ENCODE peak calls at places on chromosomes 3 and 15, in five cellular contexts. G is neuronal stem cell, D is mesenchymal stem cell, R is H9, V is H1. F is an unnamed sample.

GRCh38 chr15:85583404-85584390 is 203.3 kb downstream of the AKAP13 start:
- DNase-seq in G (peak; percentile 21), D (peak; percentile 75), R (no peak), V (no peak), F (peak; percentile 84)

GRCh38 chr3:191366675-191367074 is 36.3 kb upstream of the UTS2B start:
- DNase-seq in G (no peak), D (peak; percentile 86), R (no peak), V (no peak), F (no peak)

GRCh38 chr15:68823561-68823960 is 2.9 kb upstream of the ANP32A start:
- DNase-seq in G (no peak), D (no peak), R (no peak), V (no peak), F (no peak)

GRCh38 chr3:156332304-156332703 is 211.9 kb downstream of the KCNAB1 start:
- DNase-seq in G (no peak), D (no peak), R (no peak), V (no peak), F (no peak)

GRCh38 chr15:90610220-90610619 is 80.5 kb downstream of the CRTC3 start:
- DNase-seq in G (no peak), D (peak; percentile 48), R (no peak), V (no peak), F (no peak)

GRCh38 chr3:42376397-42376798 is 34.0 kb downstream of the LYZL4 start:
- DNase-seq in G (no peak), D (peak; percentile 5), R (no peak), V (no peak), F (no peak)

GRCh38 chr15:22813844-22814243 is 24.6 kb upstream of the NIPA2 start:
- DNase-seq in G (no peak), D (no peak), R (no peak), V (no peak), F (no peak)

GRCh38 chr3:149507491-149508324 is 33.2 kb downstream of the TM4SF4 start:
- DNase-seq in G (no peak), D (peak; percentile 27), R (no peak), V (no peak), F (peak; percentile 93)

GRCh38 chr3:125121246-125122010 is 65.6 kb upstream of the HEG1 start:
- DNase-seq in G (no peak), D (no peak), R (no peak), V (no peak), F (no peak)

GRCh38 chr3:51873876-51874275 is 1.5 kb downstream of the IQCF5 start:
- DNase-seq in G (no peak), D (no peak), R (no peak), V (no peak), F (peak; percentile 88)

GRCh38 chr3:98979296-98979695 is 77.8 kb upstream of the DCBLD2 start:
- DNase-seq in G (no peak), D (no peak), R (no peak), V (no peak), F (no peak)

GRCh38 chr3:109944836-109945235 is 607.5 kb upstream of the DPPA4 start:
- DNase-seq in G (no peak), D (no peak), R (no peak), V (no peak), F (no peak)

GRCh38 chr3:23052230-23053019 is 150.7 kb upstream of the UBE2E2 start:
- DNase-seq in G (no peak), D (no peak), R (peak; percentile 76), V (peak; percentile 62), F (peak; percentile 81)

GRCh38 chr15:93566777-93567176 is 477.8 kb upstream of the RGMA start:
- DNase-seq in G (no peak), D (no peak), R (no peak), V (no peak), F (no peak)

GRCh38 chr15:80836991-80837390 is 57.8 kb downstream of the CEMIP start:
- DNase-seq in G (no peak), D (no peak), R (no peak), V (no peak), F (peak; percentile 95)

GRCh38 chr3:160611141-160611540 is 45.8 kb upstream of the KPNA4 start:
- DNase-seq in G (no peak), D (no peak), R (no peak), V (no peak), F (no peak)

GRCh38 chr3:28915711-28916481 is 365.0 kb upstream of the RBMS3 start:
- DNase-seq in G (peak; percentile 37), D (peak; percentile 80), R (peak; percentile 43), V (no peak), F (peak; percentile 15)

GRCh38 chr15:51322622-51323296 is 15.6 kb downstream of the CYP19A1 start:
- DNase-seq in G (no peak), D (no peak), R (no peak), V (no peak), F (no peak)

GRCh38 chr3:140630866-140631265 is 47.0 kb upstream of the TRIM42 start:
- DNase-seq in G (no peak), D (no peak), R (no peak), V (no peak), F (no peak)

GRCh38 chr15:56261854-56262509 is 18.3 kb upstream of the RFX7 start:
- DNase-seq in G (no peak), D (no peak), R (no peak), V (no peak), F (no peak)

GRCh38 chr15:78224024-78224413 is 10.3 kb downstream of the ACSBG1 start:
- DNase-seq in G (no peak), D (no peak), R (no peak), V (no peak), F (no peak)

GRCh38 chr3:25472747-25473146 is 44.7 kb downstream of the RARB start:
- DNase-seq in G (no peak), D (no peak), R (no peak), V (no peak), F (no peak)

GRCh38 chr3:158909870-158910269 is 108.0 kb downstream of the MFSD1 start:
- DNase-seq in G (no peak), D (peak; percentile 12), R (no peak), V (no peak), F (no peak)

GRCh38 chr3:57100046-57100695 is 39.7 kb downstream of the SPATA12 start:
- DNase-seq in G (peak; percentile 74), D (peak; percentile 73), R (peak; percentile 60), V (peak; percentile 85), F (peak; percentile 89)

GRCh38 chr3:42010530-42010929 is 48.6 kb upstream of the ULK4 start:
- DNase-seq in G (no peak), D (no peak), R (no peak), V (no peak), F (no peak)

GRCh38 chr3:17515445-17516227 is 226.8 kb downstream of the TBC1D5 start:
- DNase-seq in G (no peak), D (peak; percentile 39), R (no peak), V (no peak), F (peak; percentile 7)
- H2BK12ac ChIP-seq in G (no peak overlapping the region), D (no peak overlapping the region), R (no peak overlapping the region), V (no peak overlapping the region), F (no peak overlapping the region)

GRCh38 chr3:13030649-13031048 is 42.6 kb downstream of the IQSEC1 start:
- DNase-seq in G (no peak), D (no peak), R (no peak), V (no peak), F (no peak)
- H3K23ac ChIP-seq in G (no peak overlapping the region), D (no peak overlapping the region), R (no peak overlapping the region), V (no peak overlapping the region), F (no peak overlapping the region)

DNA sequence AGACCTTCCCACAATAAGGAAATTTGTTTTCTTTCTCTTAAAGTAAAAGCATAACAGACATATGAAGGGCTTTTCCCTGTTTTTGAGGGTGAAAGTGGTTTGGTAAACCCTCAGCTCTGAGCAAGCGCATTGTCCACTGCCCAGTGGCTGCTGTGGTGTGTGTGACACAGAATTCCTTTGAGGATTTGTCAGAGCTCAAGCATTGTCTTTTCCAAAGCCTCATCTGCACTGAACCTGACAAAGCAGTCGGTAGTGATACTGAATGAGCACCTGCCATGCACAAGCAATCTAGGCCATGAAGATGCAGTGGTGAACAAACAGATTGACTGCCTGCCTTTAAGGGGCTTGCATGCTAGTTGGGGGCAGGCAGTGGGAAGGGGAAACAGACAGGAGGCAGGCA is 128.3 kb downstream of the PLCL2 start:
- DNase-seq in G (peak; percentile 55), D (no peak), R (no peak), V (no peak), F (peak; percentile 36)
- H2BK12ac ChIP-seq in G (no peak overlapping the region), D (no peak overlapping the region), R (no peak overlapping the region), V (no peak overlapping the region), F (no peak overlapping the region)

GRCh38 chr15:34795267-34796081 is at the start of gene ACTC1:
- DNase-seq in G (peak; percentile 46), D (peak; percentile 59), R (peak; percentile 64), V (peak; percentile 82), F (peak; percentile 74)

GRCh38 chr15:34793071-34793470 is 2.3 kb downstream of the ACTC1 start:
- DNase-seq in G (no peak), D (no peak), R (no peak), V (no peak), F (no peak)

GRCh38 chr15:34791701-34792100 is 3.6 kb downstream of the ACTC1 start:
- DNase-seq in G (no peak), D (no peak), R (no peak), V (no peak), F (no peak)

GRCh38 chr15:34794590-34795206 is 651 bp downstream of the ACTC1 start:
- DNase-seq in G (no peak), D (no peak), R (peak; percentile 33), V (no peak), F (no peak)

GRCh38 chr15:34793901-34794300 is 1.4 kb downstream of the ACTC1 start:
- DNase-seq in G (no peak), D (no peak), R (no peak), V (no peak), F (no peak)
- H3K23ac ChIP-seq in G (no peak overlapping the region), D (no peak overlapping the region), R (no peak overlapping the region), V (no peak overlapping the region), F (peak overlapping the region; percentile 34)

DNA sequence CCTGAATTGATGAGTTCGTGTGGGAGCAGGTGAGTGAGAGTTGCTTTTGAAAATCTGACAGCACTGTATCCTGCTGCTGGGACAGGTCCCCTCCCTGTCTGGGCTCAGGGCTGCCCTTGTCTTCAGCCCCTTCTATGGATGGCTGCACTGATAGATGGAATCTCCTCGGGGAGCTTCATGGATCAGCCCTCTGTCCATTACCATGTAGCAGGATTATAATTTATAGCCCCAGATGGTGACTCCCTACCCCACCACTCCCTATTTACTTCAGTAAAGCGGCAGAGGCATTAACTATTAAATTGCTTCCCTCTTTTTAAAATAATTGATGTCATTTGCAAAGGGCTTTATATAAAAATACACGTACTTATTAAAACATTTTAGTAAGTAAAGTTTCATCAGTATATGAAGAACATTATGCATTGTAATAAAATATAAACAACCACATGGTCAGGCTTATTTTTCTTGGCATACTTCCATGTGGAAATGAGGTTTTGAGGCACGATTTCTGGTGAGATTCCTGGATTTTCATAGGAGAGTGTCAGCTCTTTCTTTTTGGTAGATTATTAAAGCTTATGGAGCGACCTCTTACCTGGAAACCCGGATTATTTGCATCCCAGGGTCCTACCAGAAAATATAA is 38.5 kb downstream of the MAP3K13 start:
- DNase-seq in G (no peak), D (no peak), R (no peak), V (no peak), F (no peak)
- H2BK12ac ChIP-seq in G (no peak overlapping the region), D (no peak overlapping the region), R (no peak overlapping the region), V (no peak overlapping the region), F (no peak overlapping the region)

F was measured in trophoblast cell.